ENCODE peak calls at places on chromosome 1, in ten cellular contexts. One of them, this sample, is unnamed.

GRCh38 chr1:13539683-13540082 is 25.9 kb upstream of the LRRC38 start:
- DNase-seq in AG04450: no peak
- DNase-seq in lower leg skin: no peak
- DNase-seq in bronchial epithelial cell: no peak
- DNase-seq in astrocyte of the spinal cord: no peak
- DNase-seq in fibroblast of lung: no peak
- DNase-seq in mammary epithelial cell: no peak
- DNase-seq in fibroblast of the aortic adventitia: no peak
- DNase-seq in fibroblast of villous mesenchyme: no peak
- DNase-seq in endothelial cell of umbilical vein: no peak
- DNase-seq in this sample: no peak

GRCh38 chr1:40270152-40270834 is 12.3 kb downstream of the ZMPSTE24 start:
- DNase-seq in AG04450: no peak
- DNase-seq in mammary epithelial cell: peak
- DNase-seq in fibroblast of lung: no peak
- DNase-seq in endothelial cell of umbilical vein: no peak
- DNase-seq in astrocyte of the spinal cord: no peak
- DNase-seq in lower leg skin: no peak
- DNase-seq in fibroblast of villous mesenchyme: peak
- DNase-seq in bronchial epithelial cell: peak
- DNase-seq in fibroblast of the aortic adventitia: peak
- DNase-seq in this sample: peak

GRCh38 chr1:170692866-170693575 is 29.1 kb downstream of the PRRX1 start:
- DNase-seq in mammary epithelial cell: peak
- DNase-seq in astrocyte of the spinal cord: peak
- DNase-seq in fibroblast of the aortic adventitia: peak
- DNase-seq in bronchial epithelial cell: peak
- DNase-seq in AG04450: peak
- DNase-seq in fibroblast of lung: peak
- DNase-seq in lower leg skin: no peak
- DNase-seq in fibroblast of villous mesenchyme: peak
- DNase-seq in endothelial cell of umbilical vein: peak
- DNase-seq in this sample: peak

GRCh38 chr1:1421147-1421906 is at the start of gene ANKRD65:
- DNase-seq in fibroblast of villous mesenchyme: no peak
- DNase-seq in endothelial cell of umbilical vein: no peak
- DNase-seq in lower leg skin: no peak
- DNase-seq in mammary epithelial cell: peak
- DNase-seq in fibroblast of the aortic adventitia: no peak
- DNase-seq in AG04450: no peak
- DNase-seq in astrocyte of the spinal cord: no peak
- DNase-seq in fibroblast of lung: no peak
- DNase-seq in bronchial epithelial cell: peak
- DNase-seq in this sample: no peak

GRCh38 chr1:242890211-242890741 is 364.8 kb downstream of the CEP170 start:
- DNase-seq in fibroblast of villous mesenchyme: no peak
- DNase-seq in AG04450: no peak
- DNase-seq in astrocyte of the spinal cord: peak
- DNase-seq in mammary epithelial cell: peak
- DNase-seq in fibroblast of the aortic adventitia: no peak
- DNase-seq in bronchial epithelial cell: no peak
- DNase-seq in lower leg skin: no peak
- DNase-seq in endothelial cell of umbilical vein: no peak
- DNase-seq in fibroblast of lung: no peak
- DNase-seq in this sample: no peak

GRCh38 chr1:87986154-87986914 is 657.7 kb downstream of the LMO4 start:
- DNase-seq in fibroblast of villous mesenchyme: no peak
- DNase-seq in endothelial cell of umbilical vein: no peak
- DNase-seq in astrocyte of the spinal cord: no peak
- DNase-seq in fibroblast of the aortic adventitia: no peak
- DNase-seq in AG04450: no peak
- DNase-seq in lower leg skin: no peak
- DNase-seq in bronchial epithelial cell: no peak
- DNase-seq in fibroblast of lung: no peak
- DNase-seq in mammary epithelial cell: no peak
- DNase-seq in this sample: no peak

GRCh38 chr1:14108356-14109275 is 408.6 kb downstream of the PRDM2 start:
- DNase-seq in fibroblast of lung: no peak
- DNase-seq in fibroblast of the aortic adventitia: no peak
- DNase-seq in astrocyte of the spinal cord: no peak
- DNase-seq in fibroblast of villous mesenchyme: no peak
- DNase-seq in bronchial epithelial cell: no peak
- DNase-seq in mammary epithelial cell: peak
- DNase-seq in lower leg skin: no peak
- DNase-seq in AG04450: no peak
- DNase-seq in endothelial cell of umbilical vein: no peak
- DNase-seq in this sample: no peak

GRCh38 chr1:85372683-85373446 is 92.1 kb downstream of the DDAH1 start:
- DNase-seq in bronchial epithelial cell: peak
- DNase-seq in AG04450: peak
- DNase-seq in fibroblast of villous mesenchyme: peak
- DNase-seq in endothelial cell of umbilical vein: peak
- DNase-seq in fibroblast of lung: peak
- DNase-seq in fibroblast of the aortic adventitia: peak
- DNase-seq in mammary epithelial cell: no peak
- DNase-seq in astrocyte of the spinal cord: peak
- DNase-seq in lower leg skin: no peak
- DNase-seq in this sample: peak

GRCh38 chr1:108877324-108877812 is 583 bp downstream of the GPSM2 start:
- DNase-seq in fibroblast of villous mesenchyme: peak
- DNase-seq in bronchial epithelial cell: peak
- DNase-seq in lower leg skin: no peak
- DNase-seq in mammary epithelial cell: peak
- DNase-seq in fibroblast of lung: peak
- DNase-seq in endothelial cell of umbilical vein: peak
- DNase-seq in AG04450: no peak
- DNase-seq in fibroblast of the aortic adventitia: peak
- DNase-seq in astrocyte of the spinal cord: peak
- DNase-seq in this sample: peak

GRCh38 chr1:3981261-3981660 is 81.2 kb upstream of the C1orf174 start:
- DNase-seq in fibroblast of lung: no peak
- DNase-seq in mammary epithelial cell: no peak
- DNase-seq in AG04450: no peak
- DNase-seq in endothelial cell of umbilical vein: no peak
- DNase-seq in fibroblast of villous mesenchyme: no peak
- DNase-seq in fibroblast of the aortic adventitia: no peak
- DNase-seq in bronchial epithelial cell: no peak
- DNase-seq in lower leg skin: no peak
- DNase-seq in astrocyte of the spinal cord: no peak
- DNase-seq in this sample: no peak

GRCh38 chr1:22638476-22639234 is 2.2 kb downstream of the C1QA start:
- DNase-seq in AG04450: no peak
- DNase-seq in fibroblast of lung: no peak
- DNase-seq in endothelial cell of umbilical vein: no peak
- DNase-seq in fibroblast of the aortic adventitia: no peak
- DNase-seq in mammary epithelial cell: no peak
- DNase-seq in astrocyte of the spinal cord: no peak
- DNase-seq in fibroblast of villous mesenchyme: no peak
- DNase-seq in bronchial epithelial cell: no peak
- DNase-seq in lower leg skin: no peak
- DNase-seq in this sample: no peak

GRCh38 chr1:22636369-22636768 is at the start of gene C1QA:
- DNase-seq in AG04450: no peak
- DNase-seq in endothelial cell of umbilical vein: no peak
- DNase-seq in lower leg skin: no peak
- DNase-seq in mammary epithelial cell: no peak
- DNase-seq in bronchial epithelial cell: no peak
- DNase-seq in fibroblast of the aortic adventitia: no peak
- DNase-seq in fibroblast of villous mesenchyme: no peak
- DNase-seq in astrocyte of the spinal cord: no peak
- DNase-seq in fibroblast of lung: no peak
- DNase-seq in this sample: no peak

GRCh38 chr1:22637952-22638445 is 1.6 kb downstream of the C1QA start:
- DNase-seq in astrocyte of the spinal cord: no peak
- DNase-seq in endothelial cell of umbilical vein: no peak
- DNase-seq in mammary epithelial cell: no peak
- DNase-seq in AG04450: no peak
- DNase-seq in lower leg skin: no peak
- DNase-seq in bronchial epithelial cell: no peak
- DNase-seq in fibroblast of the aortic adventitia: no peak
- DNase-seq in fibroblast of lung: no peak
- DNase-seq in fibroblast of villous mesenchyme: no peak
- DNase-seq in this sample: no peak

GRCh38 chr1:22635436-22635835 is 992 bp upstream of the C1QA start:
- DNase-seq in fibroblast of the aortic adventitia: no peak
- DNase-seq in endothelial cell of umbilical vein: no peak
- DNase-seq in bronchial epithelial cell: no peak
- DNase-seq in astrocyte of the spinal cord: no peak
- DNase-seq in AG04450: no peak
- DNase-seq in fibroblast of villous mesenchyme: no peak
- DNase-seq in mammary epithelial cell: no peak
- DNase-seq in lower leg skin: no peak
- DNase-seq in fibroblast of lung: no peak
- DNase-seq in this sample: no peak

GRCh38 chr1:22636927-22637326 is 499 bp downstream of the C1QA start:
- DNase-seq in lower leg skin: no peak
- DNase-seq in fibroblast of villous mesenchyme: no peak
- DNase-seq in endothelial cell of umbilical vein: no peak
- DNase-seq in astrocyte of the spinal cord: no peak
- DNase-seq in AG04450: no peak
- DNase-seq in mammary epithelial cell: no peak
- DNase-seq in fibroblast of lung: no peak
- DNase-seq in bronchial epithelial cell: no peak
- DNase-seq in fibroblast of the aortic adventitia: no peak
- DNase-seq in this sample: no peak
- H3K4me3 ChIP-seq in lower leg skin: no peak
- H3K4me3 ChIP-seq in fibroblast of villous mesenchyme: no peak
- H3K4me3 ChIP-seq in endothelial cell of umbilical vein: no peak
- H3K4me3 ChIP-seq in astrocyte of the spinal cord: no peak
- H3K4me3 ChIP-seq in AG04450: no peak
- H3K4me3 ChIP-seq in mammary epithelial cell: no peak
- H3K4me3 ChIP-seq in fibroblast of lung: no peak
- H3K4me3 ChIP-seq in bronchial epithelial cell: no peak
- H3K4me3 ChIP-seq in fibroblast of the aortic adventitia: no peak
- H3K4me3 ChIP-seq in this sample: no peak

DNA sequence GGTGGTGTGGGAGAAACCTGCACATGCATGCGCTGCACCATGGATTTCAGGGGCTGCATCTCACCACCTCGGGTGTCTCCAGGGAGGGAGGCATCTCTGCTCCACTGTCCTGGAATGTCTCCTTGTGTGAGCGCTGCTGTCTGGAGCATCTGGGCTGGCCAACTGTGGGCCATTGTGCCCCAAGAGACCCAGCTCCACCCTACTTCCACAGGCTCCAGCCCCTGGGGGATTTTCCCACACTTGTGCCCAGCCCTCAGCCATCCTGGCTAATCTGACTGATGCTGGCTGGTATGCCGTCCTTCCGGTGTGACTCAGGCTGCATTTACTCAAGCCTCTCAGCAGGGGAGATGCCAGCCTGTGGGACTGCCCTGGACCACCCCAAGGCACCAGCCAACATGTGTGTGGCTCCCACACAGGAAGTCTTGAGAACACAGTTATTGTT is 62.0 kb downstream of the TRIM11 start:
- DNase-seq in lower leg skin: peak
- DNase-seq in fibroblast of villous mesenchyme: no peak
- DNase-seq in fibroblast of the aortic adventitia: no peak
- DNase-seq in astrocyte of the spinal cord: no peak
- DNase-seq in fibroblast of lung: no peak
- DNase-seq in mammary epithelial cell: peak
- DNase-seq in bronchial epithelial cell: peak
- DNase-seq in AG04450: no peak
- DNase-seq in endothelial cell of umbilical vein: no peak
- DNase-seq in this sample: no peak
- TF ChIP-seq CTCF in lower leg skin: no peak
- TF ChIP-seq CTCF in fibroblast of villous mesenchyme: no peak
- TF ChIP-seq CTCF in fibroblast of the aortic adventitia: no peak
- TF ChIP-seq CTCF in astrocyte of the spinal cord: no peak
- TF ChIP-seq CTCF in fibroblast of lung: no peak
- TF ChIP-seq CTCF in mammary epithelial cell: no peak
- TF ChIP-seq CTCF in bronchial epithelial cell: no peak
- TF ChIP-seq CTCF in AG04450: no peak
- TF ChIP-seq CTCF in endothelial cell of umbilical vein: no peak
- TF ChIP-seq CTCF in this sample: no peak

GRCh38 chr1:156675715-156676311 is 1.4 kb downstream of the NES start:
- DNase-seq in mammary epithelial cell: no peak
- DNase-seq in AG04450: no peak
- DNase-seq in lower leg skin: no peak
- DNase-seq in endothelial cell of umbilical vein: no peak
- DNase-seq in fibroblast of the aortic adventitia: no peak
- DNase-seq in astrocyte of the spinal cord: peak
- DNase-seq in bronchial epithelial cell: no peak
- DNase-seq in fibroblast of villous mesenchyme: no peak
- DNase-seq in fibroblast of lung: no peak
- DNase-seq in this sample: no peak
- H3K4me3 ChIP-seq in mammary epithelial cell: no peak
- H3K4me3 ChIP-seq in AG04450: peak
- H3K4me3 ChIP-seq in lower leg skin: no peak
- H3K4me3 ChIP-seq in endothelial cell of umbilical vein: peak
- H3K4me3 ChIP-seq in fibroblast of the aortic adventitia: peak
- H3K4me3 ChIP-seq in astrocyte of the spinal cord: peak
- H3K4me3 ChIP-seq in bronchial epithelial cell: no peak
- H3K4me3 ChIP-seq in fibroblast of villous mesenchyme: peak
- H3K4me3 ChIP-seq in fibroblast of lung: peak
- H3K4me3 ChIP-seq in this sample: peak

GRCh38 chr1:244788493-244789275 is 46.8 kb upstream of the COX20 start:
- DNase-seq in fibroblast of lung: no peak
- DNase-seq in bronchial epithelial cell: no peak
- DNase-seq in endothelial cell of umbilical vein: no peak
- DNase-seq in lower leg skin: no peak
- DNase-seq in mammary epithelial cell: no peak
- DNase-seq in AG04450: no peak
- DNase-seq in astrocyte of the spinal cord: no peak
- DNase-seq in fibroblast of the aortic adventitia: no peak
- DNase-seq in fibroblast of villous mesenchyme: no peak
- DNase-seq in this sample: no peak

GRCh38 chr1:244789276-244789580 is 46.2 kb upstream of the COX20 start:
- DNase-seq in lower leg skin: no peak
- DNase-seq in endothelial cell of umbilical vein: no peak
- DNase-seq in astrocyte of the spinal cord: no peak
- DNase-seq in AG04450: no peak
- DNase-seq in fibroblast of villous mesenchyme: no peak
- DNase-seq in bronchial epithelial cell: no peak
- DNase-seq in fibroblast of lung: no peak
- DNase-seq in fibroblast of the aortic adventitia: no peak
- DNase-seq in mammary epithelial cell: no peak
- DNase-seq in this sample: no peak

GRCh38 chr1:244791061-244791460 is 44.4 kb upstream of the COX20 start:
- DNase-seq in fibroblast of lung: no peak
- DNase-seq in fibroblast of villous mesenchyme: no peak
- DNase-seq in AG04450: no peak
- DNase-seq in fibroblast of the aortic adventitia: no peak
- DNase-seq in endothelial cell of umbilical vein: no peak
- DNase-seq in mammary epithelial cell: no peak
- DNase-seq in bronchial epithelial cell: no peak
- DNase-seq in astrocyte of the spinal cord: no peak
- DNase-seq in lower leg skin: no peak
- DNase-seq in this sample: no peak

GRCh38 chr1:244792188-244792850 is 43.1 kb upstream of the COX20 start:
- DNase-seq in bronchial epithelial cell: no peak
- DNase-seq in fibroblast of lung: peak
- DNase-seq in mammary epithelial cell: no peak
- DNase-seq in fibroblast of the aortic adventitia: peak
- DNase-seq in astrocyte of the spinal cord: no peak
- DNase-seq in fibroblast of villous mesenchyme: peak
- DNase-seq in endothelial cell of umbilical vein: no peak
- DNase-seq in AG04450: peak
- DNase-seq in lower leg skin: no peak
- DNase-seq in this sample: peak

DNA sequence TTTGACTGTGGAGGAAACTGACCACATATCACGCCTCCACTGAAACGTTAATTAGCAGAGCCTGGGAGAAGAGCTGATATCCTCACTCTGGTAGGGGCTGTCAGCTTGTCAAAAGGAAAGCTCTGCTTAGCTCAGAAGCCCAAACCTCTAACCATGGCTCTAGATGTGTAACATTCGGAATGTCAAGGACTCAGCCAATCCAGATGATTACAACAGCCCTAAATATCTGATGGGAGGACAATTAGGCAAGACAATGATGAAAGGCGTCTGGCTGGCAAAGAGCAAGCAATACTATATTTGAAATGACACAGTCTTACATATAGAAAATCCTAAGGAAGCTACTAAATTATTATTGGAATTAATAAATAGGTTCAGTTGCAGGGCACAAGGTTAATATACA is 45.7 kb upstream of the COX20 start:
- DNase-seq in AG04450: no peak
- DNase-seq in bronchial epithelial cell: no peak
- DNase-seq in astrocyte of the spinal cord: no peak
- DNase-seq in lower leg skin: no peak
- DNase-seq in fibroblast of villous mesenchyme: no peak
- DNase-seq in fibroblast of the aortic adventitia: no peak
- DNase-seq in fibroblast of lung: no peak
- DNase-seq in endothelial cell of umbilical vein: no peak
- DNase-seq in mammary epithelial cell: no peak
- DNase-seq in this sample: no peak
- TF ChIP-seq CTCF in AG04450: no peak
- TF ChIP-seq CTCF in bronchial epithelial cell: no peak
- TF ChIP-seq CTCF in astrocyte of the spinal cord: no peak
- TF ChIP-seq CTCF in lower leg skin: no peak
- TF ChIP-seq CTCF in fibroblast of villous mesenchyme: no peak
- TF ChIP-seq CTCF in fibroblast of the aortic adventitia: no peak
- TF ChIP-seq CTCF in fibroblast of lung: no peak
- TF ChIP-seq CTCF in endothelial cell of umbilical vein: no peak
- TF ChIP-seq CTCF in mammary epithelial cell: no peak
- TF ChIP-seq CTCF in this sample: no peak

This sample was measured in fibroblast of mammary gland.